ENCODE peak calls at places on chromosomes 13 and 19, in four cellular contexts. One of them, this sample, is unnamed.

GRCh38 chr13:42001580-42001979 is 40.7 kb upstream of the VWA8 start:
- DNase-seq in HepG2: no peak
- DNase-seq in H1: peak
- DNase-seq in K562: no peak
- DNase-seq in this sample: no peak

GRCh38 chr13:101520672-101521071 is 68.2 kb downstream of the ITGBL1 start:
- DNase-seq in K562: no peak
- DNase-seq in HepG2: no peak
- DNase-seq in H1: no peak
- DNase-seq in this sample: no peak

GRCh38 chr13:109812375-109812774 is 26.0 kb upstream of the IRS2 start:
- DNase-seq in K562: no peak
- DNase-seq in H1: no peak
- DNase-seq in HepG2: no peak
- DNase-seq in this sample: no peak

GRCh38 chr19:3357362-3357730 is 9.0 kb upstream of the NFIC start:
- DNase-seq in K562: no peak
- DNase-seq in H1: no peak
- DNase-seq in HepG2: no peak
- DNase-seq in this sample: no peak

GRCh38 chr13:109971006-109971744 is 184.8 kb upstream of the IRS2 start:
- DNase-seq in H1: no peak
- DNase-seq in HepG2: no peak
- DNase-seq in K562: no peak
- DNase-seq in this sample: no peak

GRCh38 chr13:113855012-113855921 is 8.6 kb downstream of the GAS6 start:
- DNase-seq in K562: no peak
- DNase-seq in HepG2: no peak
- DNase-seq in H1: no peak
- DNase-seq in this sample: no peak

GRCh38 chr19:3095375-3096191 is 1.4 kb downstream of the GNA11 start:
- DNase-seq in K562: no peak
- DNase-seq in H1: peak
- DNase-seq in HepG2: peak
- DNase-seq in this sample: no peak

GRCh38 chr13:40963927-40964326 is 55.2 kb downstream of the ELF1 start:
- DNase-seq in K562: no peak
- DNase-seq in HepG2: no peak
- DNase-seq in H1: no peak
- DNase-seq in this sample: no peak

GRCh38 chr19:34120846-34121639 is 51.3 kb upstream of the LSM14A start:
- DNase-seq in H1: no peak
- DNase-seq in K562: peak
- DNase-seq in HepG2: peak
- DNase-seq in this sample: peak

GRCh38 chr13:113917096-113917495 is 53.2 kb upstream of the GAS6 start:
- DNase-seq in K562: no peak
- DNase-seq in H1: no peak
- DNase-seq in HepG2: no peak
- DNase-seq in this sample: no peak

GRCh38 chr13:106182404-106182803 is 353.1 kb downstream of the EFNB2 start:
- DNase-seq in K562: no peak
- DNase-seq in H1: no peak
- DNase-seq in HepG2: no peak
- DNase-seq in this sample: no peak

GRCh38 chr19:10191347-10191746 is 3.4 kb downstream of the DNMT1 start:
- DNase-seq in K562: no peak
- DNase-seq in HepG2: peak
- DNase-seq in H1: no peak
- DNase-seq in this sample: no peak

GRCh38 chr19:50869479-50869878 is 3.8 kb upstream of the KLK2 start:
- DNase-seq in K562: no peak
- DNase-seq in H1: no peak
- DNase-seq in HepG2: no peak
- DNase-seq in this sample: no peak

DNA sequence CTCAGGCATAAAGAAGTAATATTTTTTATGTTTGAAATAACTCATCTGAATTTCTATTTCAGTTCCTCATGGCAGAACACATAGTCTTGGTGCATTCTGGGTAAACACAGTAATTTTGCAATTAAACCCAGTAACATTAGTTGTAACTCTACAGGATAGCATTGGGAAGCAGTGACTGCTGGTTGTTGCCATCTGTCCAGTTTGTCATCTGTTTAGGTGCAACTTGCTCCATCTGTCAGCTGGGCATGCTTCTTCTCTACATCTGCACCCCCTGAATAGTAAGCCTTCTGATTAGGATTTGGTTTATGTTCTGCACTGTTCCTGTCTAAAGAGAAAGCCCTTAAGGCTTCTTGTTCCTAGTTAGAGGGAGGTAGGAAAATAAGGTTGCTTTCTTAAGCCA is 63.5 kb upstream of the CSNK1A1L start:
- DNase-seq in K562: no peak
- DNase-seq in HepG2: no peak
- DNase-seq in H1: no peak
- DNase-seq in this sample: no peak
- TF ChIP-seq TAF1 in K562: no peak
- TF ChIP-seq TAF1 in HepG2: no peak
- TF ChIP-seq TAF1 in H1: no peak
- TF ChIP-seq TAF1 in this sample: no peak

GRCh38 chr19:36093687-36094086 is 17.3 kb upstream of the OVOL3 start:
- DNase-seq in K562: no peak
- DNase-seq in HepG2: no peak
- DNase-seq in H1: no peak
- DNase-seq in this sample: no peak
- TF ChIP-seq TAF1 in K562: no peak
- TF ChIP-seq TAF1 in HepG2: no peak
- TF ChIP-seq TAF1 in H1: no peak
- TF ChIP-seq TAF1 in this sample: no peak

DNA sequence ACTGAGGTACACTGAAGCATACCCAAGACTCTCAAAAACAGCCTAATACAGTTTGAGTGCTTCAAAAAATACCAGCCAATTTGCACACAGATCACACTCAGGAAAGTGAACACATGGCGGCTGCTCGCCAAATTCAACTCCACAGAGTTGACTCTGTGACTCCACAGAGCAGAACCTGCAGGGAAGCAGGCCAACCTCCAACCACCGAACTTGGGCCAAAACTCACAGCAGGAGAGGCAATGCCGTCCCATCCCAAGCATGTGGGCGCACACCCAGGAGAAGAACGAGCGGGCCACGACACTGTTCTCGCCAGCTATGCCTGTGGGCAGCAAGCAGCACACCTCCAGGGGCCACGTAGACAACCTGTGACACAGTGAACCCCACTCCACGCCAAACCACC is 21.1 kb downstream of the ELL start:
- DNase-seq in HepG2: no peak
- DNase-seq in K562: no peak
- DNase-seq in H1: no peak
- DNase-seq in this sample: no peak
- TF ChIP-seq TAF1 in HepG2: no peak
- TF ChIP-seq TAF1 in K562: no peak
- TF ChIP-seq TAF1 in H1: no peak
- TF ChIP-seq TAF1 in this sample: no peak

GRCh38 chr13:79285159-79285558 is 120.9 kb downstream of the RBM26 start:
- DNase-seq in K562: no peak
- DNase-seq in HepG2: no peak
- DNase-seq in H1: no peak
- DNase-seq in this sample: no peak
- TF ChIP-seq TAF1 in K562: no peak
- TF ChIP-seq TAF1 in HepG2: no peak
- TF ChIP-seq TAF1 in H1: no peak
- TF ChIP-seq TAF1 in this sample: no peak

DNA sequence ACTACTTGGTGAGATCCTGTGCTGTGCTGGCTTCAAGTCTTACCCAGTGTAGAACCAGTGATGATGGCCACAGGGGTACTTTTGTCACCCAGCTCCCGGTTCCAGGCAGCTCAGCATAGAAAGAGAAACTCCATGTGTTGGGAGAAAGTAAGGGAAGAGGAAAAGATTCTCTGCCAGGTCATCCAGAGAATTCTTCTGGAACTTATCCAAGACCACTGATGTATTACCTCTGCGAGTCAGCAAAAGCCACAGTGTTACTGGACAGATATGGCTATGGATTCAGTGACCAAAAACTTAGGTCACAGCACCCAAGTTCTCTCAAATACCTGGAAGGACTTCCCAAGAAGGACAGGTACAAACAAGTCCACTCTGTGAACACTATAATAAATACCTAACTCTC is 399.5 kb upstream of the MIR17HG start:
- DNase-seq in HepG2: no peak
- DNase-seq in H1: no peak
- DNase-seq in K562: no peak
- DNase-seq in this sample: no peak
- TF ChIP-seq TAF1 in HepG2: no peak
- TF ChIP-seq TAF1 in H1: no peak
- TF ChIP-seq TAF1 in K562: no peak
- TF ChIP-seq TAF1 in this sample: no peak

GRCh38 chr13:26695360-26695705 is 65.3 kb downstream of the GPR12 start:
- DNase-seq in K562: no peak
- DNase-seq in HepG2: no peak
- DNase-seq in H1: no peak
- DNase-seq in this sample: no peak

GRCh38 chr13:26697069-26697955 is 63.3 kb downstream of the GPR12 start:
- DNase-seq in K562: no peak
- DNase-seq in HepG2: no peak
- DNase-seq in H1: no peak
- DNase-seq in this sample: no peak

GRCh38 chr13:26693749-26694463 is 66.7 kb downstream of the GPR12 start:
- DNase-seq in H1: no peak
- DNase-seq in K562: no peak
- DNase-seq in HepG2: no peak
- DNase-seq in this sample: no peak

GRCh38 chr13:26694609-26695359 is 65.8 kb downstream of the GPR12 start:
- DNase-seq in H1: no peak
- DNase-seq in HepG2: no peak
- DNase-seq in K562: no peak
- DNase-seq in this sample: no peak

DNA sequence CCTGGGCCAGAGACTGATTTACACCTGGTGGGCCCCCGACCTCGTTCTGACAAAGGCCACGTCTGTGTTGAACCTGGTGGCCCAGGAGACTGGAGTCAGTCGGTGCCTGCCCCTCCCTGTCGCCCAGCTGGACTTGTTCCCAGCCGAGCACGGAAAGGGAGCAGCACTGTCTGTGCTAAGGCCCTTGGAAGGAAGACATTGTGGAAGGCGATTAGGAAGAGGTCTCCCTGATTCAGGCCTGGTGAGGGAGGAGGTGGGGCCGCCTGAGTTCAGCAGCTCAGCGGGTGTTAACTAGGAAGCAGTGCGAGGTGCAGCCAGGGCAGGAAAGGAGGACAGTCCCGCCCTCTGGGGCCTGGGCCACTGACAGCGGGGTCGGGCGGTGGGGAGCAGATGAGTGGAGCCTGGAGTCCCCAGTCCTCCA is 64.7 kb downstream of the GPR12 start:
- DNase-seq in K562: no peak
- DNase-seq in H1: no peak
- DNase-seq in HepG2: no peak
- DNase-seq in this sample: no peak
- TF ChIP-seq TAF1 in K562: no peak
- TF ChIP-seq TAF1 in H1: no peak
- TF ChIP-seq TAF1 in HepG2: no peak
- TF ChIP-seq TAF1 in this sample: no peak

GRCh38 chr13:43335669-43336068 is 312.3 kb downstream of the DNAJC15 start:
- DNase-seq in HepG2: no peak
- DNase-seq in K562: no peak
- DNase-seq in H1: no peak
- DNase-seq in this sample: no peak

GRCh38 chr13:43328907-43329306 is 305.5 kb downstream of the DNAJC15 start:
- DNase-seq in H1: no peak
- DNase-seq in HepG2: no peak
- DNase-seq in K562: no peak
- DNase-seq in this sample: no peak

GRCh38 chr13:43329702-43330101 is 306.3 kb downstream of the DNAJC15 start:
- DNase-seq in HepG2: no peak
- DNase-seq in K562: no peak
- DNase-seq in H1: no peak
- DNase-seq in this sample: no peak

GRCh38 chr13:43333176-43333575 is 309.8 kb downstream of the DNAJC15 start:
- DNase-seq in K562: no peak
- DNase-seq in H1: no peak
- DNase-seq in HepG2: no peak
- DNase-seq in this sample: no peak

DNA sequence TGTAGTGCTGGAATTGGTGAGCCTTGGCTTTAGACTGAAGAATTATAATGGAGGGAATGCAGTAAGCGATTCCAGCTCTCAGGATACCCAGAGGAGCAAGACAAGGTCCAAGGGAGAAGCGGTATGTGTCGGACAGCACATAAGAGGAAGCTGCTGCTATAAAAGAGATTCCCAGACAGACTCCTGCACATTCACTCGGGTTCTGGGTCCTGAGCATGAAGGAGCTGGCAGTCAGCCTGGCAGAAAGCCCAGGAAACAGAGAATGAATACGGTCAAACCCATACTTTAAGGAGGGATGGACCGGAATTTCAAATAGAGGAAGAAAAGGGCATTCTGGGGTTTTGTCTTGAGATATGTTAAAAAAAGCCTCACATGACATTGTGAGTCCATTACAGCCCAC is 308.3 kb downstream of the DNAJC15 start:
- DNase-seq in HepG2: no peak
- DNase-seq in H1: no peak
- DNase-seq in K562: no peak
- DNase-seq in this sample: no peak
- TF ChIP-seq TAF1 in HepG2: no peak
- TF ChIP-seq TAF1 in H1: no peak
- TF ChIP-seq TAF1 in K562: no peak
- TF ChIP-seq TAF1 in this sample: no peak

This sample was measured in GM12891.